ENCODE peak calls at places on chromosomes 6 and 20, in five cellular contexts. S, M, F, J and B are unnamed samples.

GRCh38 chr6:150622941-150623874 is 23.5 kb downstream of the PLEKHG1 start:
- DNase-seq in S (no peak), M (peak), F (peak), J (no peak), B (no peak)

GRCh38 chr6:110491644-110492317 is 15.4 kb upstream of the SLC22A16 start:
- DNase-seq in S (no peak), M (no peak), F (no peak), J (no peak), B (no peak)

GRCh38 chr6:122130026-122130348 is 269.5 kb upstream of the HSF2 start:
- DNase-seq in S (no peak), M (no peak), F (no peak), J (no peak), B (no peak)

GRCh38 chr6:56959094-56959493 is 4.2 kb downstream of the BEND6 start:
- DNase-seq in S (no peak), M (no peak), F (no peak), J (no peak), B (no peak)

GRCh38 chr6:3607171-3607570 is 144.3 kb downstream of the PXDC1 start:
- DNase-seq in S (no peak), M (no peak), F (no peak), J (no peak), B (no peak)

GRCh38 chr20:12090920-12091319 is 173.2 kb downstream of the BTBD3 start:
- DNase-seq in S (no peak), M (no peak), F (no peak), J (no peak), B (no peak)

GRCh38 chr6:31918069-31918725 is 9.3 kb upstream of the C2 start:
- DNase-seq in S (no peak), M (no peak), F (no peak), J (no peak), B (no peak)

GRCh38 chr6:14664112-14664592 is 546.6 kb downstream of the CD83 start:
- DNase-seq in S (no peak), M (peak), F (no peak), J (no peak), B (no peak)

GRCh38 chr6:137729866-137730629 is 137.0 kb upstream of the TNFAIP3 start:
- DNase-seq in S (no peak), M (no peak), F (no peak), J (no peak), B (no peak)

GRCh38 chr6:137727206-137727605 is 139.9 kb upstream of the TNFAIP3 start:
- DNase-seq in S (no peak), M (no peak), F (no peak), J (no peak), B (no peak)

GRCh38 chr6:137725949-137726348 is 141.1 kb upstream of the TNFAIP3 start:
- DNase-seq in S (no peak), M (no peak), F (no peak), J (no peak), B (no peak)

GRCh38 chr6:137731600-137731959 is 135.5 kb upstream of the TNFAIP3 start:
- DNase-seq in S (no peak), M (no peak), F (no peak), J (no peak), B (no peak)

GRCh38 chr6:137728386-137729349 is 138.4 kb upstream of the TNFAIP3 start:
- DNase-seq in S (peak), M (no peak), F (no peak), J (peak), B (peak)
- H3K4me3 ChIP-seq in S (no peak), M (no peak), F (no peak), J (no peak), B (no peak)

GRCh38 chr20:59752704-59753460 is 148.5 kb downstream of the PHACTR3 start:
- DNase-seq in S (no peak), M (no peak), F (no peak), J (no peak), B (no peak)
- H3K4me3 ChIP-seq in S (no peak), M (no peak), F (no peak), J (no peak), B (no peak)

DNA sequence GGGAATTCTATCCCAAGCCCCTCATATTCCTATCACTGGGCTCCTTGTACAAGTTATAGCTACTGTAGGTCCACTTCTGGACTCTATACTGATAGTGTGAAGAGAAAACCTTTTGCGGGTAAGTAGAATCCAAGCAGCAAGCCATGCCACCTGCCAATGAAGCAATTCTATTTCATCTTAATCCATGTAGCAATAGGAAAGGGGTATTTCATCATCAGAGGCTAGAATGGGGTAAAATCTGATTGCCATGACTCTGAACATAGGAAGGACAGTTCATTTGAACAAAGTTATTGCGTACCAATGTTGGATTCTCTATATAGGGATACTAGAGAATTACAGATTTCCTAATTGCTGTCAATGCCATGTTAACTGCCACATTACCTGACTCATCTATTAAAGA is 4.5 kb downstream of the BMP6 start:
- DNase-seq in S (no peak), M (no peak), F (no peak), J (no peak), B (no peak)
- H3K4me3 ChIP-seq in S (no peak), M (no peak), F (no peak), J (no peak), B (no peak)

GRCh38 chr6:158033077-158033750 is 51.6 kb downstream of the SYNJ2 start:
- DNase-seq in S (no peak), M (no peak), F (no peak), J (no peak), B (no peak)

GRCh38 chr6:158032354-158032733 is 50.7 kb downstream of the SYNJ2 start:
- DNase-seq in S (no peak), M (no peak), F (no peak), J (no peak), B (no peak)

GRCh38 chr6:158031191-158031444 is 49.5 kb downstream of the SYNJ2 start:
- DNase-seq in S (no peak), M (no peak), F (no peak), J (no peak), B (no peak)

GRCh38 chr6:158029668-158030230 is 48.1 kb downstream of the SYNJ2 start:
- DNase-seq in S (no peak), M (no peak), F (no peak), J (no peak), B (no peak)

DNA sequence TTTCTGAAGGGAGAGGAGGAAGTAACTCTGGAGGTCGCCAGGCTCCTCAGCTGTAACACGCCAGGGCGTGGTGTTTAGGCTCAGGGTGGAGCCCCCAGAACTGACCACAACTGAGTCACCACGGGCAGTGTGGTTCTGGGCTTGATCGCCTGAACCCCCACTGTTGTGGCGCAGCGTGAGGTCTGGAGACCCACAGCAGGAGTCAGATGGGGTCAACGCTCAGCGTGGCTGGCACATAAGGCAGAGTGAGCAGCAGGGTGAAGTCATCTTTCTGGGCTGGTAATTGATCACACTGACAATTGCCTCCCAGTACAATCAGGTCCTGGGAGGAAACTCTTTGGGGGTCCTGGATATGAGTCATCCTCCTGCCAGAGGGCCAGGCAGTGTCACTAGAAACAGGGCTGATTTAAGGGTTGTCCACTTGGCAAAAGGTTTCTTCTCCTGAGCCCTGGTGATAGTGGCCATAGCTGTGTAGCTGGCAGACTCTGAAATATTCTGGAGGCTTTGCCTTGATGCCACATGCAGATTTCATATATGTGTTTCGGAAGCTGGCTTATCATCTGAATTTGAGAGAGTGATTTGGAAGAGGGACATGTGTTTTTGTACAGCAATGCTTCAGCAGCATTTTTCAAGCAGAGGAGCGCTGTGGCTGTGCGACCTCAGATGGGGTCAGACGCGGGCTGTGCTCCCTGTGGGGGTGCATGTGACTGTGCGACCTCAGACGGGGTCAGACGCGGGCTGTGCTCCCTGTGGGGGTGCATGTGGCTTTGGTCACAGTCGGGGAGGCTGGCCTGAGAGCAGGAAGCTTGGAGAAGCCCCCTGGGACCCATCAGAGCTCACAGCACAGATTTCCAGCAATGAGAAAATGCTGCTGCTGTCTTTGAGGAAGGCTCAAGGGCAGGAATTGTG is 50.0 kb downstream of the SYNJ2 start:
- DNase-seq in S (no peak), M (peak), F (no peak), J (no peak), B (peak)
- H3K4me3 ChIP-seq in S (no peak), M (no peak), F (no peak), J (no peak), B (no peak)

GRCh38 chr6:111615916-111616612 is 10.4 kb upstream of the TRAF3IP2 start:
- DNase-seq in S (no peak), M (peak), F (no peak), J (no peak), B (no peak)

GRCh38 chr6:111614833-111615582 is 9.3 kb upstream of the TRAF3IP2 start:
- DNase-seq in S (no peak), M (peak), F (no peak), J (no peak), B (no peak)

GRCh38 chr6:111623046-111623718 is 17.5 kb upstream of the TRAF3IP2 start:
- DNase-seq in S (no peak), M (peak), F (no peak), J (no peak), B (no peak)

GRCh38 chr6:111620168-111620567 is 14.5 kb upstream of the TRAF3IP2 start:
- DNase-seq in S (no peak), M (peak), F (no peak), J (no peak), B (no peak)

DNA sequence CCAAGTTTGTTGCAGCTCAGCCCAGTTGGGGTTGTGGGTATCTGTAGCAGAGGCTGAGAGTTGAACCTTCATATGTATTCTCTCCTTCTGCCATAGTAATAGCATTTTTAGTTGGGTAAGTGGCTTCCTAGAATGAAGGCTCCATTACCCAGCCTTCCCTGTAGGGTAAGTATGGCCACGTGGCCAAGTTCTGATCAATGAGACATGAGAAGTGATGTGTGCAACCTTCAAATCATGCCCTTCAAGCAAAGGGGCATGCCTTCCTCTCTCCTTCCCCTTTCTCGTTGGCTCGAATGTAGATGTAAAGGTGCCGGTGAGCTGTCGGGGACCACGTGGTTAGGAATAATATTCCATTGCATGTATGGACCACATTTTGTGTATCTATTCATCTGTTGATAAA is 12.7 kb upstream of the TRAF3IP2 start:
- DNase-seq in S (no peak), M (no peak), F (no peak), J (no peak), B (no peak)
- H3K4me3 ChIP-seq in S (no peak), M (no peak), F (no peak), J (no peak), B (no peak)

GRCh38 chr20:10511166-10511506 is 76.0 kb downstream of the SLX4IP start:
- DNase-seq in S (no peak), M (no peak), F (no peak), J (no peak), B (no peak)
- H3K4me3 ChIP-seq in S (no peak), M (no peak), F (peak), J (no peak), B (no peak)

GRCh38 chr6:50217816-50218215 is 168.1 kb upstream of the DEFB112 start:
- DNase-seq in S (no peak), M (no peak), F (no peak), J (no peak), B (no peak)
- H3K4me3 ChIP-seq in S (no peak), M (no peak), F (no peak), J (no peak), B (no peak)

GRCh38 chr6:15999201-15999600 is 129.7 kb upstream of the MYLIP start:
- DNase-seq in S (no peak), M (no peak), F (no peak), J (no peak), B (no peak)
- H3K4me3 ChIP-seq in S (no peak), M (no peak), F (no peak), J (no peak), B (no peak)

DNA sequence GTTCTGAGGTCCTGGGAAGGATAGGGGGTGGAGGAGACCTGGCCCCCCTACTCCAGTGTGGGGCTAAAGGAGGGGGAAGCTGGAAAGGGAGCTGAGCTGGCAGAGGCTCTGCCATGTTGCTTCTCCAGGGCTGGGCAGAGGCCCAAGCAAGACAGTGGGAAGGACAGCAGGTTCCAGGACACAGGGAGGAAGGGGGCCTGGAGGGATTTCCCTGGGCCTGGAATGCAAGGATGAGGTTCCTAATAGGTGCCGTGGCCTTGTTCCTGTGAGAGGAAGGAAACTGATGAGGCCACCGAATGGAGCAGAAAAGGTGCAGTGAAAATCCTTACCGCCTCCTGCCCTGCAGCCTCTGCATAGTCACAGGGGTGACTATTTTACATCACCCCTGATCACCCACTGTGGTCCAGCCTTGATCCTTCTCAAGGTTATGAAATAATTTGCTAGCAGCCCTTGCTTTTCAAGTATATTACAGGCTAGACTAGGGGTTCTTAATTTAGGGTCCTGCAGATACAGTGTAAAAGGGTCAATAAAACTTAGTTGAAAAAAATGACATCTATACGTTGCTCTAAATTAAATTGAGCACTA is 45.6 kb upstream of the RNF24 start:
- DNase-seq in S (no peak), M (no peak), F (no peak), J (no peak), B (no peak)
- H3K4me3 ChIP-seq in S (no peak), M (no peak), F (no peak), J (no peak), B (no peak)